ENCODE peak calls at places on chromosomes 16 and 17, in nine cellular contexts. N is GM12878, K is H1, O is A549, I is WTC11, T is HCT116, R is HepG2, E is endothelial cell of umbilical vein, B is NB4. P is an unnamed sample.

GRCh38 chr16:21150375-21151001 is at the start of gene DNAH3:
- DNase-seq in N (no peak), K (no peak), O (peak; percentile 20), I (no peak), T (no peak), R (peak; percentile 39), E (no peak), B (no peak), P (peak; percentile 41)

GRCh38 chr17:57956311-57957119 is 1.3 kb upstream of the CUEDC1 start:
- DNase-seq in N (peak; percentile 62), K (peak; percentile 54), O (no peak), I (no peak), T (no peak), R (no peak), E (no peak), B (peak; percentile 43), P (peak; percentile 27)

GRCh38 chr17:80428796-80429195 is 13.8 kb downstream of the ENDOV start:
- DNase-seq in N (no peak), K (no peak), O (no peak), I (no peak), T (no peak), R (no peak), E (no peak), B (no peak), P (no peak)

GRCh38 chr16:65884018-65884417 is 482.5 kb upstream of the CDH5 start:
- DNase-seq in N (no peak), K (no peak), O (no peak), I (no peak), T (no peak), R (no peak), E (no peak), B (no peak), P (no peak)

GRCh38 chr17:78979780-78980623 is at the start of gene LGALS3BP:
- DNase-seq in N (no peak), K (peak; percentile 70), O (peak; percentile 45), I (peak; percentile 49), T (peak; percentile 70), R (peak; percentile 97), E (no peak), B (peak; percentile 32), P (peak; percentile 97)

GRCh38 chr16:21708533-21709115 is 44.9 kb downstream of the OTOA start:
- DNase-seq in N (peak; percentile 27), K (peak; percentile 90), O (peak; percentile 66), I (peak; percentile 82), T (peak; percentile 10), R (peak; percentile 78), E (peak; percentile 74), B (peak; percentile 71), P (peak; percentile 65)

GRCh38 chr17:74767111-74767516 is 9.0 kb downstream of the NAT9 start:
- DNase-seq in N (no peak), K (no peak), O (no peak), I (no peak), T (no peak), R (no peak), E (no peak), B (no peak), P (no peak)

GRCh38 chr16:85687651-85688471 is 893 bp downstream of the GINS2 start:
- DNase-seq in N (no peak), K (no peak), O (no peak), I (no peak), T (no peak), R (no peak), E (no peak), B (no peak), P (no peak)

GRCh38 chr17:15951368-15952047 is 6.6 kb downstream of the ADORA2B start:
- DNase-seq in N (no peak), K (no peak), O (no peak), I (no peak), T (no peak), R (no peak), E (no peak), B (no peak), P (no peak)

GRCh38 chr16:78443780-78444422 is 344.4 kb downstream of the WWOX start:
- DNase-seq in N (no peak), K (peak; percentile 7), O (no peak), I (no peak), T (no peak), R (no peak), E (no peak), B (no peak), P (no peak)

GRCh38 chr17:3007651-3008121 is 55.7 kb downstream of the OR1D5 start:
- DNase-seq in N (no peak), K (no peak), O (no peak), I (no peak), T (no peak), R (no peak), E (no peak), B (no peak), P (no peak)

GRCh38 chr17:9839433-9839832 is 13.7 kb downstream of the GLP2R start:
- DNase-seq in N (no peak), K (no peak), O (peak; percentile 84), I (peak; percentile 17), T (no peak), R (no peak), E (no peak), B (no peak), P (no peak)

GRCh38 chr17:37516131-37516561 is 26.5 kb downstream of the DUSP14 start:
- DNase-seq in N (no peak), K (no peak), O (no peak), I (no peak), T (no peak), R (no peak), E (no peak), B (no peak), P (no peak)

GRCh38 chr17:57442914-57443571 is 186.7 kb downstream of the MSI2 start:
- DNase-seq in N (no peak), K (no peak), O (peak; percentile 40), I (no peak), T (no peak), R (no peak), E (peak; percentile 33), B (peak; percentile 57), P (no peak)

GRCh38 chr17:77439382-77440013 is 298.7 kb downstream of the SEC14L1 start:
- DNase-seq in N (no peak), K (no peak), O (no peak), I (no peak), T (no peak), R (no peak), E (no peak), B (peak; percentile 33), P (no peak)

GRCh38 chr17:77442976-77443742 is 302.4 kb downstream of the SEC14L1 start:
- DNase-seq in N (no peak), K (no peak), O (no peak), I (no peak), T (no peak), R (no peak), E (no peak), B (peak; percentile 61), P (no peak)

GRCh38 chr17:77440571-77440981 is 299.8 kb downstream of the SEC14L1 start:
- DNase-seq in N (no peak), K (no peak), O (no peak), I (no peak), T (no peak), R (no peak), E (no peak), B (peak; percentile 74), P (no peak)

GRCh38 chr17:77443743-77444260 is 303.0 kb downstream of the SEC14L1 start:
- DNase-seq in N (no peak), K (no peak), O (no peak), I (no peak), T (no peak), R (no peak), E (no peak), B (no peak), P (no peak)

GRCh38 chr17:77441130-77441920 is 300.6 kb downstream of the SEC14L1 start:
- DNase-seq in N (peak; percentile 98), K (no peak), O (no peak), I (no peak), T (no peak), R (no peak), E (no peak), B (peak; percentile 96), P (no peak)
- TF ChIP-seq MAX in N (peak; percentile 55), K (no peak), O (no peak), I (no peak), T (no peak), R (no peak), E (no peak), B (peak; percentile 85), P (no peak)

DNA sequence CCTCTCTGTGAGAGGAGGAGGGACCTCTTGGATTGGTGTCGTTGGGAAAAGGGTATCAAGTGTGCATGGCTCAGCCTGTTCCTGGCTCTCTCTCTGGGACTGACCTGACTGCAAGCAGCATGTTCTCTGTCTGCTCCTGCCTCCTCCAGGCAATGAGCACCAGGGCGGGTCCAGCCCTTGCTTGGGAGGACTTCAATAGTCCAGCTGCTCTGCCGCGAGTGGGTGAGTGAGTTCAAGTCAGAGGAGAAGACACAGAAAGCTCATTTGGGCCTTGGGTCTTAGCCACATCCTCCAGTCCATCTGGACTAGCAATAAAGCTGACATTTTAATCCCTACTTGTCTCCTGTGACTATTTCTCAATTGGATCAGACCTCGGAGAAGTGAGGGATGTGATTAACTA is 25.2 kb upstream of the TNS4 start:
- DNase-seq in N (no peak), K (no peak), O (no peak), I (no peak), T (no peak), R (no peak), E (no peak), B (no peak), P (no peak)
- TF ChIP-seq MAX in N (no peak), K (no peak), O (no peak), I (no peak), T (no peak), R (no peak), E (no peak), B (no peak), P (no peak)

GRCh38 chr17:50949128-50950001 is 83.2 kb upstream of the TOB1 start:
- DNase-seq in N (no peak), K (no peak), O (no peak), I (no peak), T (no peak), R (no peak), E (no peak), B (no peak), P (no peak)
- TF ChIP-seq MAX in N (no peak), K (no peak), O (no peak), I (no peak), T (no peak), R (peak; percentile 10), E (no peak), B (no peak), P (no peak)

GRCh38 chr16:70681382-70682238 is 4.2 kb downstream of the MTSS2 start:
- DNase-seq in N (no peak), K (no peak), O (no peak), I (no peak), T (no peak), R (peak; percentile 92), E (no peak), B (no peak), P (peak; percentile 51)

GRCh38 chr16:70680495-70681381 is 5.1 kb downstream of the MTSS2 start:
- DNase-seq in N (no peak), K (no peak), O (no peak), I (no peak), T (no peak), R (no peak), E (no peak), B (no peak), P (no peak)

GRCh38 chr16:70684146-70685060 is 1.4 kb downstream of the MTSS2 start:
- DNase-seq in N (no peak), K (no peak), O (no peak), I (no peak), T (no peak), R (no peak), E (no peak), B (no peak), P (no peak)

GRCh38 chr16:70683146-70683944 is 2.5 kb downstream of the MTSS2 start:
- DNase-seq in N (no peak), K (no peak), O (no peak), I (no peak), T (no peak), R (no peak), E (no peak), B (no peak), P (no peak)

GRCh38 chr16:70682239-70683145 is 3.4 kb downstream of the MTSS2 start:
- DNase-seq in N (no peak), K (no peak), O (no peak), I (no peak), T (no peak), R (peak; percentile 69), E (no peak), B (no peak), P (no peak)
- TF ChIP-seq MAX in N (no peak), K (no peak), O (no peak), I (no peak), T (no peak), R (no peak), E (no peak), B (no peak), P (no peak)